ENCODE peak calls at places on chromosomes 3 and 15, in nine cellular contexts. One of them, this sample, is unnamed.

GRCh38 chr15:28947241-28947674 is 61.5 kb downstream of the APBA2 start:
- DNase-seq in Caco-2: no peak
- DNase-seq in GM19239: no peak
- DNase-seq in naive B cell: no peak
- DNase-seq in mucosa of gallbladder: no peak
- DNase-seq in dorsolateral prefrontal cortex: peak; percentile 44
- DNase-seq in NCI-H345: no peak
- DNase-seq in iris pigment epithelial cell: no peak
- DNase-seq in Caki2: no peak
- DNase-seq in this sample: no peak

GRCh38 chr3:11632966-11633365 is 10.7 kb downstream of the VGLL4 start:
- DNase-seq in Caco-2: no peak
- DNase-seq in GM19239: no peak
- DNase-seq in naive B cell: no peak
- DNase-seq in mucosa of gallbladder: no peak
- DNase-seq in dorsolateral prefrontal cortex: no peak
- DNase-seq in NCI-H345: no peak
- DNase-seq in iris pigment epithelial cell: no peak
- DNase-seq in Caki2: no peak
- DNase-seq in this sample: peak; percentile 23

GRCh38 chr3:9508781-9509180 is 44.8 kb downstream of the LHFPL4 start:
- DNase-seq in Caco-2: no peak
- DNase-seq in GM19239: no peak
- DNase-seq in naive B cell: no peak
- DNase-seq in mucosa of gallbladder: no peak
- DNase-seq in dorsolateral prefrontal cortex: no peak
- DNase-seq in NCI-H345: no peak
- DNase-seq in iris pigment epithelial cell: no peak
- DNase-seq in Caki2: no peak
- DNase-seq in this sample: no peak

GRCh38 chr3:112013058-112013783 is 14.5 kb downstream of the TAGLN3 start:
- DNase-seq in Caco-2: peak; percentile 66
- DNase-seq in GM19239: peak; percentile 40
- DNase-seq in naive B cell: peak; percentile 41
- DNase-seq in mucosa of gallbladder: peak; percentile 61
- DNase-seq in dorsolateral prefrontal cortex: peak; percentile 55
- DNase-seq in NCI-H345: no peak
- DNase-seq in iris pigment epithelial cell: peak; percentile 83
- DNase-seq in Caki2: peak; percentile 62
- DNase-seq in this sample: peak; percentile 75

GRCh38 chr15:58201536-58201935 is 63.4 kb downstream of the AQP9 start:
- DNase-seq in Caco-2: no peak
- DNase-seq in GM19239: no peak
- DNase-seq in naive B cell: no peak
- DNase-seq in mucosa of gallbladder: no peak
- DNase-seq in dorsolateral prefrontal cortex: no peak
- DNase-seq in NCI-H345: no peak
- DNase-seq in iris pigment epithelial cell: peak; percentile 47
- DNase-seq in Caki2: no peak
- DNase-seq in this sample: no peak

GRCh38 chr15:41557673-41558399 is 1.2 kb upstream of the TYRO3 start:
- DNase-seq in Caco-2: peak; percentile 79
- DNase-seq in GM19239: peak; percentile 72
- DNase-seq in naive B cell: peak; percentile 65
- DNase-seq in mucosa of gallbladder: peak; percentile 67
- DNase-seq in dorsolateral prefrontal cortex: peak; percentile 83
- DNase-seq in NCI-H345: peak; percentile 74
- DNase-seq in iris pigment epithelial cell: peak; percentile 74
- DNase-seq in Caki2: peak; percentile 93
- DNase-seq in this sample: peak; percentile 57

GRCh38 chr3:171366043-171366442 is 94.2 kb downstream of the TNIK start:
- DNase-seq in Caco-2: no peak
- DNase-seq in GM19239: no peak
- DNase-seq in naive B cell: no peak
- DNase-seq in mucosa of gallbladder: no peak
- DNase-seq in dorsolateral prefrontal cortex: no peak
- DNase-seq in NCI-H345: no peak
- DNase-seq in iris pigment epithelial cell: no peak
- DNase-seq in Caki2: no peak
- DNase-seq in this sample: no peak

GRCh38 chr15:90539789-90540188 is 10.1 kb downstream of the CRTC3 start:
- DNase-seq in Caco-2: no peak
- DNase-seq in GM19239: no peak
- DNase-seq in naive B cell: no peak
- DNase-seq in mucosa of gallbladder: no peak
- DNase-seq in dorsolateral prefrontal cortex: no peak
- DNase-seq in NCI-H345: no peak
- DNase-seq in iris pigment epithelial cell: no peak
- DNase-seq in Caki2: no peak
- DNase-seq in this sample: no peak

GRCh38 chr15:92715753-92716152 is 60.2 kb upstream of the FAM174B start:
- DNase-seq in Caco-2: no peak
- DNase-seq in GM19239: no peak
- DNase-seq in naive B cell: no peak
- DNase-seq in mucosa of gallbladder: no peak
- DNase-seq in dorsolateral prefrontal cortex: no peak
- DNase-seq in NCI-H345: no peak
- DNase-seq in iris pigment epithelial cell: peak; percentile 54
- DNase-seq in Caki2: no peak
- DNase-seq in this sample: no peak

GRCh38 chr3:79885407-79885806 is 117.6 kb upstream of the ROBO1 start:
- DNase-seq in Caco-2: no peak
- DNase-seq in GM19239: no peak
- DNase-seq in naive B cell: no peak
- DNase-seq in mucosa of gallbladder: no peak
- DNase-seq in dorsolateral prefrontal cortex: no peak
- DNase-seq in NCI-H345: no peak
- DNase-seq in iris pigment epithelial cell: no peak
- DNase-seq in Caki2: no peak
- DNase-seq in this sample: no peak